ENCODE peak calls at places on chromosomes 7 and 10, in four cellular contexts. Q is M059J, W is Panc1, J is AG20443. D is an unnamed sample.

GRCh38 chr10:115572740-115573455 is 479.7 kb downstream of the ATRNL1 start:
- DNase-seq in W (peak), J (no peak), Q (no peak), D (no peak)

GRCh38 chr10:86583983-86584382 is 62.4 kb upstream of the WAPL start:
- DNase-seq in J (no peak), W (no peak), Q (no peak), D (no peak)

GRCh38 chr10:88066319-88066718 is 202.9 kb downstream of the PTEN start:
- DNase-seq in W (no peak), Q (no peak), J (no peak), D (no peak)

GRCh38 chr10:87585565-87586514 is 73.8 kb upstream of the PAPSS2 start:
- DNase-seq in J (no peak), W (peak), Q (peak), D (no peak)

GRCh38 chr10:106987362-106987761 is 177.1 kb downstream of the SORCS1 start:
- DNase-seq in J (no peak), Q (no peak), W (no peak), D (no peak)

GRCh38 chr10:86579883-86580548 is 58.4 kb upstream of the WAPL start:
- DNase-seq in W (no peak), J (no peak), Q (no peak), D (no peak)

GRCh38 chr7:86479144-86479543 is 164.6 kb upstream of the GRM3 start:
- DNase-seq in J (no peak), W (no peak), Q (no peak), D (no peak)

GRCh38 chr10:34713875-34714274 is 101.2 kb downstream of the PARD3 start:
- DNase-seq in Q (peak), W (no peak), J (no peak), D (no peak)

GRCh38 chr10:69503001-69503895 is 52.0 kb downstream of the TSPAN15 start:
- DNase-seq in Q (no peak), J (no peak), W (no peak), D (no peak)

GRCh38 chr10:5519054-5519453 is 5.7 kb upstream of the CALML3 start:
- DNase-seq in W (no peak), J (no peak), Q (no peak), D (no peak)

GRCh38 chr7:73870041-73870492 is 9.1 kb downstream of the TMEM270 start:
- DNase-seq in Q (peak), J (no peak), W (no peak), D (no peak)

GRCh38 chr10:121597504-121598241 is 571 bp downstream of the FGFR2 start:
- DNase-seq in Q (no peak), J (no peak), W (no peak), D (no peak)

GRCh38 chr10:123390874-123391273 is 236.7 kb downstream of the BUB3 start:
- DNase-seq in J (no peak), Q (no peak), W (no peak), D (no peak)

GRCh38 chr7:37116043-37116701 is 332.5 kb downstream of the ELMO1 start:
- DNase-seq in J (no peak), Q (no peak), W (no peak), D (no peak)

GRCh38 chr10:10598297-10598696 is 419.4 kb upstream of the CELF2 start:
- DNase-seq in J (no peak), Q (no peak), W (no peak), D (no peak)

GRCh38 chr10:43868952-43869351 is 220.3 kb upstream of the ZNF32 start:
- DNase-seq in Q (peak), W (no peak), J (no peak), D (no peak)

GRCh38 chr7:140745654-140746053 is 49.1 kb downstream of the NDUFB2 start:
- DNase-seq in W (no peak), J (no peak), Q (no peak), D (no peak)

GRCh38 chr7:55019329-55019690 is 493 bp downstream of the EGFR start:
- DNase-seq in W (no peak), Q (peak), J (peak), D (no peak)

GRCh38 chr10:130192276-130192848 is 56.2 kb downstream of the GLRX3 start:
- DNase-seq in J (no peak), Q (no peak), W (no peak), D (no peak)

GRCh38 chr10:76399216-76399615 is 967.8 kb downstream of the LRMDA start:
- DNase-seq in W (no peak), J (no peak), Q (peak), D (no peak)

GRCh38 chr10:16520900-16521299 is 779 bp downstream of the C1QL3 start:
- DNase-seq in J (peak), W (no peak), Q (no peak), D (no peak)

D was measured in activated T-helper 1 cell treated with Interleukin-2 at 50 U/mL for 16 hours.